ENCODE peak calls at places on chromosomes 13 and 19, in seven cellular contexts. D is HTR-8/SVneo, N is posterior cingulate gyrus, F is AG04449, H is mucosa of gallbladder, O is activated T-cell treated with anti-CD3 and anti-CD28 coated beads for 24 hours, A is transverse colon. X is an unnamed sample.

GRCh38 chr13:97273341-97273831 is 51.3 kb downstream of the MBNL2 start:
- DNase-seq in H (no peak), D (no peak), N (no peak), O (no peak), F (no peak), A (no peak), X (no peak)

GRCh38 chr19:5691205-5691929 is 1.3 kb downstream of the RPL36 start:
- DNase-seq in A (peak; percentile 78), O (peak; percentile 55), F (no peak), D (no peak), H (no peak), N (peak; percentile 38), X (no peak)

GRCh38 chr19:48739835-48740704 is at the start of gene RASIP1:
- DNase-seq in O (no peak), H (no peak), F (no peak), N (no peak), D (no peak), A (no peak), X (no peak)

GRCh38 chr19:40808021-40808325 is 9.0 kb downstream of the EGLN2 start:
- DNase-seq in F (no peak), O (no peak), A (no peak), H (no peak), N (no peak), D (no peak), X (no peak)

GRCh38 chr13:40568672-40569350 is 97.6 kb downstream of the FOXO1 start:
- DNase-seq in O (no peak), N (no peak), D (no peak), H (no peak), A (no peak), F (no peak), X (no peak)

GRCh38 chr19:53172892-53173291 is 14.0 kb upstream of the ZNF347 start:
- DNase-seq in F (no peak), O (no peak), H (no peak), N (no peak), D (no peak), A (no peak), X (peak; percentile 22)

GRCh38 chr19:51124729-51125128 is at the start of gene SIGLEC9:
- DNase-seq in N (no peak), A (peak; percentile 35), H (peak; percentile 49), O (no peak), D (no peak), F (no peak), X (no peak)

GRCh38 chr19:22144394-22144793 is 52.4 kb downstream of the ZNF676 start:
- DNase-seq in A (no peak), H (no peak), O (no peak), F (no peak), D (no peak), N (no peak), X (no peak)

GRCh38 chr19:28606269-28607032 is 606.5 kb downstream of the UQCRFS1 start:
- DNase-seq in O (no peak), H (no peak), N (no peak), D (no peak), A (no peak), F (no peak), X (no peak)

GRCh38 chr19:35246466-35247096 is 2.2 kb upstream of the LSR start:
- DNase-seq in D (no peak), N (no peak), A (no peak), H (no peak), O (no peak), F (no peak), X (no peak)

GRCh38 chr19:10736916-10737551 is 19.2 kb downstream of the DNM2 start:
- DNase-seq in A (no peak), N (no peak), O (no peak), D (no peak), F (no peak), H (no peak), X (no peak)

GRCh38 chr13:93172109-93172508 is 54.5 kb upstream of the GPC6 start:
- DNase-seq in D (no peak), F (no peak), N (no peak), A (no peak), H (no peak), O (no peak), X (no peak)

GRCh38 chr19:7004313-7004931 is 16.8 kb downstream of the MBD3L2B start:
- DNase-seq in D (peak; percentile 27), A (no peak), N (no peak), F (no peak), H (no peak), O (no peak), X (peak; percentile 7)

GRCh38 chr13:112136095-112136494 is 69.1 kb downstream of the SOX1 start:
- DNase-seq in N (no peak), A (no peak), O (no peak), H (no peak), F (no peak), D (no peak), X (no peak)

GRCh38 chr13:32824061-32824460 is 192.2 kb upstream of the KL start:
- DNase-seq in N (no peak), H (no peak), D (no peak), F (no peak), A (no peak), O (no peak), X (no peak)

GRCh38 chr19:32189956-32190706 is 155.3 kb upstream of the ZNF507 start:
- DNase-seq in H (no peak), A (no peak), N (no peak), F (no peak), D (no peak), O (no peak), X (no peak)

GRCh38 chr13:26929971-26930730 is 169.6 kb upstream of the GPR12 start:
- DNase-seq in A (peak; percentile 72), H (peak; percentile 50), D (peak; percentile 56), F (no peak), O (peak; percentile 48), N (peak; percentile 81), X (peak; percentile 87)

GRCh38 chr13:73708393-73708985 is 425.7 kb downstream of the KLF12 start:
- DNase-seq in A (peak; percentile 59), O (peak; percentile 46), N (no peak), D (peak; percentile 23), F (no peak), H (peak; percentile 57), X (peak; percentile 89)